ENCODE peak calls at places on chromosomes 2 and 18, in six cellular contexts. Z is HepG2, P is GM12878, V is endothelial cell of umbilical vein, L is A549, B is K562. J is an unnamed sample.

GRCh38 chr2:71226391-71226964 is 425 bp downstream of the PAIP2B start:
- DNase-seq in Z (no peak), L (no peak), V (peak; percentile 5), B (no peak), P (no peak), J (peak; percentile 54)

GRCh38 chr2:173339807-173340206 is 14.9 kb upstream of the CDCA7 start:
- DNase-seq in L (no peak), Z (no peak), B (no peak), V (no peak), P (no peak), J (no peak)

GRCh38 chr2:109128466-109129355 is at the start of gene SH3RF3:
- DNase-seq in L (peak; percentile 24), V (peak; percentile 59), P (no peak), B (no peak), Z (no peak), J (peak; percentile 93)

GRCh38 chr18:69916412-69916811 is 31.3 kb downstream of the CD226 start:
- DNase-seq in P (no peak), V (no peak), L (peak; percentile 1), B (no peak), Z (no peak), J (no peak)

GRCh38 chr2:85872536-85873161 is 16.1 kb downstream of the ST3GAL5 start:
- DNase-seq in Z (no peak), L (no peak), P (no peak), B (no peak), V (no peak), J (no peak)

GRCh38 chr2:34734662-34735061 is 1135.6 kb upstream of the FAM98A start:
- DNase-seq in Z (no peak), P (no peak), B (no peak), L (no peak), V (no peak), J (no peak)

GRCh38 chr2:163157411-163157810 is 318.8 kb upstream of the KCNH7 start:
- DNase-seq in Z (no peak), P (no peak), L (no peak), V (no peak), B (no peak), J (no peak)

GRCh38 chr18:35624140-35624539 is 42.6 kb downstream of the GALNT1 start:
- DNase-seq in L (no peak), P (peak; percentile 45), B (no peak), V (no peak), Z (no peak), J (no peak)

GRCh38 chr2:95260028-95261023 is 13.9 kb upstream of the PROM2 start:
- DNase-seq in P (no peak), Z (no peak), L (no peak), V (no peak), B (no peak), J (peak; percentile 51)

GRCh38 chr2:15753811-15754702 is 162.4 kb downstream of the DDX1 start:
- DNase-seq in L (no peak), V (no peak), Z (no peak), B (no peak), P (no peak), J (no peak)

GRCh38 chr2:224901121-224901676 is 141.1 kb downstream of the DOCK10 start:
- DNase-seq in Z (no peak), B (no peak), P (no peak), L (no peak), V (no peak), J (no peak)

GRCh38 chr2:212957624-212958023 is 193.8 kb downstream of the IKZF2 start:
- DNase-seq in V (no peak), L (no peak), P (no peak), B (no peak), Z (no peak), J (peak; percentile 81)

GRCh38 chr2:137706786-137707613 is 257.3 kb upstream of the HNMT start:
- DNase-seq in Z (no peak), B (no peak), V (no peak), L (no peak), P (no peak), J (peak; percentile 99)

GRCh38 chr18:3675446-3675845 is 225.5 kb downstream of the TGIF1 start:
- DNase-seq in V (no peak), B (no peak), Z (peak; percentile 50), P (no peak), L (peak; percentile 55), J (no peak)

GRCh38 chr2:88450925-88451575 is 1.4 kb downstream of the FOXI3 start:
- DNase-seq in L (no peak), Z (no peak), B (no peak), V (no peak), P (no peak), J (no peak)

GRCh38 chr2:69335291-69335690 is 51.7 kb downstream of the GFPT1 start:
- DNase-seq in B (no peak), V (no peak), L (no peak), P (no peak), Z (no peak), J (no peak)

GRCh38 chr2:208042041-208042440 is 16.7 kb upstream of the PLEKHM3 start:
- DNase-seq in B (no peak), P (no peak), V (no peak), L (no peak), Z (peak; percentile 31), J (no peak)

GRCh38 chr2:210617318-210617717 is 60.9 kb downstream of the CPS1 start:
- DNase-seq in Z (no peak), V (no peak), B (no peak), L (no peak), P (no peak), J (no peak)

GRCh38 chr2:175436076-175436475 is 254.6 kb upstream of the ATP5MC3 start:
- DNase-seq in Z (no peak), P (no peak), V (no peak), L (no peak), B (no peak), J (no peak)

GRCh38 chr18:41814651-41815050 is 140.4 kb upstream of the PIK3C3 start:
- DNase-seq in P (no peak), B (no peak), V (no peak), Z (no peak), L (no peak), J (peak; percentile 15)

GRCh38 chr2:168490015-168490874 is 34.2 kb downstream of the CERS6 start:
- DNase-seq in L (peak; percentile 6), Z (peak; percentile 70), B (peak; percentile 67), V (peak; percentile 46), P (peak; percentile 92), J (peak; percentile 87)

GRCh38 chr18:79393626-79394401 is 1.9 kb upstream of the NFATC1 start:
- DNase-seq in L (peak; percentile 64), B (peak; percentile 77), P (no peak), V (peak; percentile 94), Z (peak; percentile 28), J (peak; percentile 39)

DNA sequence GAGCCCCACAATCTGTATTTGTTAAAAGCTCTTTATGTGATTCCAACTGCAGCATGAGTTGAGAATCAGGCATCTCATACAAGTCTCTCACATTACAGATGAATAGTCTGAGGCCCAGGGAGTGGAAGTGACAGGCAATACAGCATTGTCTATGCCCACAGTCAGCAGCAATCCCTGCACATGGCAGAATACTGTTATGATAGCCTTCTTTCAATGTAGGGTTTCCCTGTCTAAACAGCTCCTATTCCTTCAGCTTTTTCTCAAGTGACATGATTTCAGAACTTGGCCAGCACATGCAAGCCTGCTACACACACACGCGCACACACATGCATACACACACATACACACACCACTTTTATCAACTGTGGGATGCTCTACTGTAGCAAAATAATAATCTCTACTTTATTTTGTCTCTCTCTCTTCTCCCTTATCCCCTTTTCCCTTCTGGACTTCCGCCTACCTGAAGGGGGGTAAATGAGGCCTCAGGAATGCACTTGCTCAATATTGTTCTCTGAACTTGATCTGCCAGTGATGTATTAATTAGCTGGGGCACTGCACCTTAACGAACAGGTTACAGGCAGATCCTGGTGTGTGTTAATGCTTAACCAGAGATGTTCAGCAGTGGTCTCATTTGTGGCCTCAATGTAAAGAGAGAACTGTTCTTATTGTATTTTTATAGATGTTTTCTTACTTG is 116.0 kb downstream of the SETBP1 start:
- DNase-seq in P (no peak), V (no peak), Z (peak; percentile 1), B (no peak), L (no peak), J (no peak)
- H3K4me3 ChIP-seq in P (no peak overlapping the region), V (no peak overlapping the region), Z (no peak overlapping the region), B (no peak overlapping the region), L (no peak overlapping the region), J (no peak overlapping the region)

DNA sequence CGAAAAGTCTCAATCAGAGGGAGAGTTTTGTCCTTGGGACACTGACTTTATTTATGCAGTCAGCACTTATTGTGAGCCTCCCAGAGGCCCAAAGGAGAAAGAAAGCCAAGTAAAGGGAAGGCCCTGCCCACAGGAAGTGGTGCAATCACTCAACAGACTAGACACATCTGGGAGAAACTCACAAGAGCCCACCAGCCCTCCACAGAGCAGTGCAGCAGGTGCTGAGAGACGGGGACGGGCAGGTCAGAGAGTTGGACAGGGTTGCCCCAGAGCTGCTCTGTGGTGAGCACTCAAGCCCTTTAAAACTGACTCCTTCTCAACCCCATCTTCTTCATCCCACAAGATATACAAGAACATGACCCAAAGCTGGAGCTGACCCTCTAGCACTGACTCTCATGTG is 96.0 kb downstream of the TFCP2L1 start:
- DNase-seq in V (no peak), Z (no peak), L (no peak), P (no peak), B (no peak), J (peak; percentile 88)
- TF ChIP-seq MYC in V (no peak), Z (no peak), L (no peak), P (no peak), B (no peak), J (peak; percentile 42)

DNA sequence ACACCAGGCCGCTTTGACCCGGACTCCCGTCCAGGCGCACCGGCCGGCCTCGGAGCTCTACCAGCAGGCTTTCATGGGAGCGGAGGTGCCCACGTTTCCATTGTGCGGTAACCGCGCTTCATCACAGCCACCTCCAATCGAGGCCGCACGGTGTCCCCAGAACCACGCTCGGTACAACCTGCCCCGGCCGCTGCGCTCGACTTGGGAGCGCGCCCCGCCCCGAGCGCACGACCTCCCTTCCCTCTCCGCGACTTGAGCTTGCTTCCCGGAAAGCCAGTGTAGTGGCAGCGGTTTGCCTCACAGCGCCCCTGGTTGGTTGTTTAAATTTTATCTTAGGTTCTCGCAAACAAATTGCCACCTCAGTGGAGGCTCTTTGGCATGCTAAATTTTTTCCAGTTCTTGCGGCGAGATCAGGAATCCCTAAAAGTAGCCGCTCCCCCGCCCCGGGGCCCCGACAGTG is 329 bp upstream of the CYP1B1 start:
- DNase-seq in V (peak; percentile 16), P (no peak), L (peak; percentile 75), Z (no peak), B (no peak), J (peak; percentile 90)
- H3K4me3 ChIP-seq in V (peak overlapping the region; percentile 30), P (peak overlapping the region; percentile 71), L (peak overlapping the region; percentile 62), Z (peak overlapping the region; percentile 66), B (no peak overlapping the region), J (peak overlapping the region; percentile 71)

DNA sequence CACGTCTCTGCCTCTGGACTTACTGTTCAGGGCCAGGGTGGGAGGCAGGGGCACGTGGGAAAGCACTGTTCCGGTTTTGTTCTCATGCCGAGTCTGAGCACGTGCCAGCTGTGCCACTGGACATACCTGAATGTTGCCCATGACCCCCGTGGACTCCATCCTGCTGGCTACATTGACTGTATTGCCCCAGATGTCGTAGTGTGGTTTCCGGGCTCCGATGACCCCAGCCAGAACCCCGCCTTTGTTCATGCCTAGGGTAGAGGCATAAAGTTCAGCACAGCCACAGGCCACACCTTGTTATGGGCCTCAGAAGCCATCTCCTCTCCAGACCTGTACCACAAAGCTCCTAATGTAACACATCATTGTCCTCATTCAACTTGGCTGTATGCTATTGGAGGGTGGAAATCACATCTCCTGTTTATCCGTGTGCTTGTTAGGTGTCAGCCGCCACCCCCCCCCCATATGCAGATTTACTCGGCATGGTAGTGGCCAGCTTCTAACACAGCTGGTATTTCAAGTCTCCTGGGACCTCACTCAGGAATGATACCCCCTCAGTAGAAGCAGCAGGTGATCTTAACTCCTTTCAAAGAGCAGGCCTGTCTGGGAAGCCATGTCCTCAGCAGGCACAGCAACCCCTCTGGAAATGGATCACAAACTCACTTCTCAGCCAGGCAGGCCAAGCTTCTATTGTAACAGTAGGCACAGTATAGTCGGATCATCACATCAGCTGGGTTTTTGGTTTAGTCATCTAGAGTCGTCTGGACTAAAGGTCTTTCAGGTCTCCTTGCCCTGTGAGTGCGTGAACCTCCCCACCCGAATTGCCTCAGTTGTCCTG is 27.6 kb downstream of the CENPO start:
- DNase-seq in Z (no peak), B (no peak), V (no peak), L (no peak), P (no peak), J (no peak)
- TF ChIP-seq MYC in Z (no peak), B (no peak), V (no peak), L (no peak), P (no peak), J (no peak)

J was measured in NB4.